ENCODE peak calls at places on chromosome 13, in five cellular contexts. T is progenitor cell of endocrine pancreas; D is CD8-positive, alpha-beta memory T cell; L is neural crest cell; B is stimulated activated CD8-positive, alpha-beta memory T cell treated with anti-CD3 and anti-CD28 coated beads, Interleukin-4, amount 100 ng/mL, for 24 hours. N is an unnamed sample.

GRCh38 chr13:108306768-108307332 is 37.3 kb downstream of the TNFSF13B start:
- DNase-seq in T (no peak), B (no peak), D (no peak), L (no peak), N (no peak)

GRCh38 chr13:32720026-32720425 is 133.8 kb downstream of the PDS5B start:
- DNase-seq in D (no peak), B (no peak), L (no peak), T (no peak), N (no peak)

GRCh38 chr13:111061338-111062045 is 53.6 kb upstream of the ARHGEF7 start:
- DNase-seq in D (no peak), T (no peak), B (no peak), L (no peak), N (no peak)

GRCh38 chr13:71408416-71408815 is 458.6 kb downstream of the DACH1 start:
- DNase-seq in L (no peak), D (no peak), T (no peak), B (no peak), N (no peak)

GRCh38 chr13:42318570-42318969 is 46.6 kb downstream of the AKAP11 start:
- DNase-seq in L (no peak), B (no peak), T (no peak), D (no peak), N (no peak)

GRCh38 chr13:80973721-80974120 is 632.8 kb upstream of the SPRY2 start:
- DNase-seq in D (no peak), B (no peak), T (no peak), L (no peak), N (no peak)

GRCh38 chr13:72221276-72221962 is 354.4 kb upstream of the DACH1 start:
- DNase-seq in L (peak), T (no peak), D (no peak), B (no peak), N (no peak)

GRCh38 chr13:21684576-21684975 is 13.7 kb downstream of the FGF9 start:
- DNase-seq in L (no peak), D (no peak), B (no peak), T (no peak), N (no peak)

GRCh38 chr13:33193428-33193974 is 92.1 kb downstream of the STARD13 start:
- DNase-seq in D (no peak), B (no peak), L (no peak), T (no peak), N (no peak)

GRCh38 chr13:98228661-98229349 is 51.7 kb upstream of the RNF113B start:
- DNase-seq in T (no peak), D (no peak), L (no peak), B (no peak), N (no peak)

GRCh38 chr13:106521101-106521799 is 14.2 kb downstream of the EFNB2 start:
- DNase-seq in B (no peak), T (no peak), L (no peak), D (no peak), N (no peak)

GRCh38 chr13:27559714-27560113 is 60.6 kb downstream of the LNX2 start:
- DNase-seq in D (peak), B (no peak), L (no peak), T (no peak), N (no peak)

GRCh38 chr13:63607153-63607552 is 2191.5 kb upstream of the PCDH20 start:
- DNase-seq in D (no peak), L (no peak), B (no peak), T (no peak), N (no peak)

GRCh38 chr13:71685072-71685471 is 181.9 kb downstream of the DACH1 start:
- DNase-seq in D (no peak), L (no peak), B (no peak), T (no peak), N (no peak)

GRCh38 chr13:34416833-34417425 is 525.1 kb upstream of the NBEA start:
- DNase-seq in D (no peak), T (no peak), L (no peak), B (no peak), N (no peak)

GRCh38 chr13:93466502-93467036 is 240.0 kb downstream of the GPC6 start:
- DNase-seq in D (no peak), T (no peak), B (no peak), L (no peak), N (no peak)

GRCh38 chr13:43077446-43077845 is 54.1 kb downstream of the DNAJC15 start:
- DNase-seq in T (no peak), L (no peak), B (no peak), D (no peak), N (no peak)

GRCh38 chr13:109479991-109480696 is 306.2 kb downstream of the IRS2 start:
- DNase-seq in L (no peak), D (no peak), B (no peak), T (no peak), N (no peak)

GRCh38 chr13:109971006-109971744 is 184.8 kb upstream of the IRS2 start:
- DNase-seq in L (no peak), D (no peak), B (no peak), T (no peak), N (no peak)

GRCh38 chr13:34721631-34722144 is 220.4 kb upstream of the NBEA start:
- DNase-seq in L (no peak), D (no peak), T (no peak), B (no peak), N (no peak)

GRCh38 chr13:95234242-95234641 is 67.0 kb downstream of the ABCC4 start:
- DNase-seq in T (no peak), D (no peak), L (no peak), B (no peak), N (no peak)

GRCh38 chr13:24664726-24665409 is 15.3 kb upstream of the ATP12A start:
- DNase-seq in T (no peak), D (no peak), B (no peak), L (no peak), N (no peak)